ENCODE peak calls at places on chromosome 1, in six cellular contexts. T, I, U, N, V and G are unnamed samples.

GRCh38 chr1:235614442-235614954 is 35.1 kb downstream of the GNG4 start:
- DNase-seq in U (no peak), I (peak; percentile 34), T (no peak), N (no peak), V (no peak), G (no peak)

GRCh38 chr1:213987422-213987875 is 324 bp upstream of the PROX1 start:
- DNase-seq in I (no peak), T (no peak), N (no peak), V (no peak), U (peak; percentile 91), G (no peak)

GRCh38 chr1:32784817-32785216 is 32.3 kb downstream of the YARS1 start:
- DNase-seq in U (no peak), I (no peak), N (no peak), T (no peak), V (no peak), G (no peak)

GRCh38 chr1:93766451-93766850 is 84.8 kb upstream of the BCAR3 start:
- DNase-seq in V (no peak), T (no peak), N (peak; percentile 23), I (no peak), U (no peak), G (no peak)

GRCh38 chr1:193726722-193727121 is 540.3 kb upstream of the B3GALT2 start:
- DNase-seq in I (no peak), V (no peak), T (no peak), U (no peak), N (no peak), G (no peak)

GRCh38 chr1:81509619-81510018 is 291.1 kb upstream of the ADGRL2 start:
- DNase-seq in T (no peak), V (no peak), I (no peak), N (peak; percentile 37), U (peak; percentile 13), G (no peak)

GRCh38 chr1:223748773-223749733 is 36.7 kb downstream of the CAPN2 start:
- DNase-seq in U (peak; percentile 78), V (peak; percentile 63), I (peak; percentile 87), N (peak; percentile 66), T (peak; percentile 78), G (peak; percentile 78)

GRCh38 chr1:57400041-57400440 is 23.8 kb downstream of the DAB1 start:
- DNase-seq in N (no peak), V (no peak), I (no peak), U (no peak), T (no peak), G (no peak)

GRCh38 chr1:204746838-204747442 is 61.4 kb upstream of the LRRN2 start:
- DNase-seq in V (no peak), U (peak; percentile 50), N (peak; percentile 79), T (peak; percentile 55), I (no peak), G (no peak)

GRCh38 chr1:205488074-205488723 is 16.3 kb upstream of the CDK18 start:
- DNase-seq in N (peak; percentile 93), U (peak; percentile 88), T (peak; percentile 79), V (no peak), I (no peak), G (no peak)

GRCh38 chr1:32031578-32032286 is 18.1 kb downstream of the KHDRBS1 start:
- DNase-seq in V (no peak), N (no peak), T (no peak), I (no peak), U (no peak), G (no peak)

GRCh38 chr1:46643368-46643775 is 24.8 kb downstream of the ATPAF1 start:
- DNase-seq in T (no peak), I (no peak), N (no peak), V (no peak), U (no peak), G (no peak)

GRCh38 chr1:116877369-116877768 is 32.3 kb upstream of the PTGFRN start:
- DNase-seq in U (no peak), T (no peak), I (no peak), N (no peak), V (no peak), G (no peak)

GRCh38 chr1:247228133-247228532 is 27.7 kb upstream of the VN1R5 start:
- DNase-seq in I (no peak), V (no peak), U (no peak), T (peak; percentile 38), N (peak; percentile 50), G (no peak)
- H3K4me3 ChIP-seq in I (no peak overlapping the region), V (no peak overlapping the region), U (no peak overlapping the region), T (no peak overlapping the region), N (no peak overlapping the region), G (no peak overlapping the region)

DNA sequence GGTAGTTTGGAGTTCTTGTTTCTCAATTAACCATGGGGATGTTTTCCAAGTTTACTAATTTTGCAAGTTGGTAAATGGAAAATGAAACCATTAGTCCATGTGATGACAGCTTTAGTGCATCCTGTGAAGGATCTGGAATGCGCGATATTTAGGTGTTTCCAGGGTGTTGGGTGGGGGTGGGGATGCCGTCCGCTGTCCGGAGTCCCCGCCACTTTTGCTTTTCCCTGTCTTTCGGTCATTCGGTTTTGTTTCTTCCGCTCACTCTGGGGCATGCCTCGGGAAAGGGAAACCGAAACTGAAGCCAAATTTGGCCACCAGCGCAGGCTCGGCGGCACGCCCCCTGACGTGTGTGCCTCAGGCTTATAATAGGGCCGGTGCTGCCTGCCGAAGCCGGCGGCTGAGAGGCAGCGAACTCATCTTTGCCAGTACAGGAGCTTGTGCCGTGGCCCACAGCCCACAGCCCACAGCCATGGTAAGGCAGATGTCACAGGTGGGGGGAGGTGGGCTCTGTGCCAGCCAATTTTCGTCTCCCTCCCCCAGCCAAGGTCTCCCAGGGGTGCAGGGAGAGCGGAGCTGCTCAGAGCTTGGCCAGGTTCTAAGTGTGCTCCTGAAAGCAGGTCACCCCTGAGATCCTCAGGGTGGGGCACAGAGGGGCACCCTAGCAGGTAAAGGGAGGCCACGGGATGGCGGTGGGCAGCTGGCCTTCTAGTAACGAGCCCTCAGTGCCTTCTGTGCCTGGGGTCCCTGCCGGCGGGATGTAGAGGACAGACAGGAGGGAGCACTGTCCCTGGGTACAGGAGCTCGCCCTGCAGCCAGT is at the start of gene ISG15:
- DNase-seq in I (peak; percentile 96), T (peak; percentile 90), U (peak; percentile 90), N (peak; percentile 93), V (peak; percentile 84), G (peak; percentile 88)
- TF ChIP-seq CTCF in I (no peak), T (no peak), U (no peak), N (no peak), V (no peak), G (no peak)

DNA sequence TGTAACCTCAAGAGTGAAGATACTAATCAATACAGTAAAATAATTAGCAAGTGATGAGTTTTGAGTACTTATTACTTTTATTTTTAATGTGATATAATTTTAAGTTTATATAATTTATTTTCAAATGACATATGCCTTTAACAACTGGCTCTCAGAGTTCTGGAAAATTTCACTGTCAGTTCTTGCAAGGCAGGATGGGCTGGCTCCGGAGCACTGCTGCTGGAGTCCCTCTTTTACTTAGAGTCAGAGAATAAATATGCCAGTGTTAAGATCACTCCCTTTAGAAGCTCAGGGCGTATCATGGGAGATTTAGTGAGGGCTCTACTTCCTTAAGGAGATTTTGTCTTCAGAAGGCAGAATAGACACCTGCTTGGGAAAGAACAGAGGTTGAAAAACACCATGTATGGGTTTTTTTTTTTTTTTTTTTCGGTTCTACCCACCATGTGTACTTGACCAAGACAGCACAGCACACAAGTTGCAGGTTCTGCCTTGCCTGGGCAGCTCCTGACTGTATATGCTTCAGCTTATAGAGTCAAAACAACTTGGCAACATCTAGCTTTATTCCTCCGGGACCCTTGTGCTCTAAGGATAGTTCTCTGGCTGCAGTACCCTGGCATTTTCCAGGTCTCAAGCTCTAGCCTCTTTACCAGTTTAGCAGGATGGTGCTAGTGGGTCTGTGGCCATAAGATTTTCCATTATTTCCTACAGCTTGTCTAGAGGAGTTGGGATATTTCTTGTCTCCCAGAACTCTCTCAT is 29.7 kb upstream of the FMOD start:
- DNase-seq in T (no peak), I (no peak), N (no peak), V (no peak), U (no peak), G (peak; percentile 30)
- H3K36me3 ChIP-seq in T (no peaks in the 10 kb centered on the region), I (no peaks in the 10 kb centered on the region), N (no peaks in the 10 kb centered on the region), V (no peaks in the 10 kb centered on the region), U (no peaks in the 10 kb centered on the region), G (no peaks in the 10 kb centered on the region)

GRCh38 chr1:1166642-1167415 is 6.9 kb upstream of the TTLL10 start:
- DNase-seq in U (no peak), T (no peak), V (no peak), N (no peak), I (peak; percentile 82), G (no peak)

GRCh38 chr1:1164701-1165451 is 8.8 kb upstream of the TTLL10 start:
- DNase-seq in I (peak; percentile 95), N (peak; percentile 83), T (no peak), V (no peak), U (no peak), G (no peak)

GRCh38 chr1:1164361-1164700 is 9.3 kb upstream of the TTLL10 start:
- DNase-seq in U (no peak), N (no peak), I (no peak), V (no peak), T (no peak), G (no peak)

GRCh38 chr1:1165900-1166421 is 7.7 kb upstream of the TTLL10 start:
- DNase-seq in T (no peak), N (no peak), V (no peak), U (no peak), I (peak; percentile 85), G (no peak)

GRCh38 chr1:1165485-1165884 is 8.2 kb upstream of the TTLL10 start:
- DNase-seq in I (peak; percentile 63), T (no peak), N (no peak), U (no peak), V (no peak), G (no peak)
- H3K4me3 ChIP-seq in I (peak overlapping the region; percentile 47), T (no peak overlapping the region), N (no peak overlapping the region), U (no peak overlapping the region), V (no peak overlapping the region), G (no peak overlapping the region)

GRCh38 chr1:3775498-3776230 is 3.1 kb downstream of the SMIM1 start:
- DNase-seq in I (peak; percentile 89), N (peak; percentile 82), U (peak; percentile 78), V (no peak), T (peak; percentile 52), G (peak; percentile 58)
- TF ChIP-seq CTCF in I (peak; percentile 37), N (peak; percentile 82), U (peak; percentile 31), V (no peak), T (peak; percentile 58), G (peak; percentile 83)

DNA sequence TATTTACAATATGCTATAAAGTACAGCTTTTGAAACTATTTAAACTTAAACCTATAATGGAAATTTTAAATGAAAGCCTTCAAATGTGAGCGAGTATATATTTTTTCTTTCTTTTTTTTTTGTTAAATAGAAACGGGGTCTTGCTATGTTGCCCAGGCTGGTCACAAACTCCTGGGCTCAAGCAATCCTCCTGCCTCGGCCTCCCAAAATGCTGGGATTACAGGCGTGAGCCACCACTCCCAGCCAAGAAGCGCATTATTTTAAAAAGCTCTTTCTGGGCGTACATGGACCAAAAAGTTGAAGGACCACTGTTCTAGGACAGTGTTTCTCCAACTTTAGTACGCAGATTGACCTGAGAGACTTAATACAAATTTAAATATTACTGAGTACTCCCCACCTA is 87.5 kb downstream of the TRIM33 start:
- DNase-seq in I (no peak), T (no peak), V (no peak), N (no peak), U (no peak), G (no peak)
- H3K36me3 ChIP-seq in I (peaks cover 55% of the 10 kb centered on the region), T (peaks cover 77% of the 10 kb centered on the region), V (no peaks in the 10 kb centered on the region), N (peaks cover 29% of the 10 kb centered on the region), U (peaks cover 66% of the 10 kb centered on the region), G (peaks cover 3% of the 10 kb centered on the region)